ENCODE peak calls at places on chromosome 13, in ten cellular contexts. One of them, this sample, is unnamed.

GRCh38 chr13:38686635-38687245 is at the start of gene FREM2:
- DNase-seq in stomach: peak
- DNase-seq in fibroblast of pulmonary artery: peak
- DNase-seq in heart right ventricle: no peak
- DNase-seq in gastrocnemius medialis: peak
- DNase-seq in neuronal stem cell: peak
- DNase-seq in CD8-positive, alpha-beta T cell: no peak
- DNase-seq in pancreas: peak
- DNase-seq in astrocyte: peak
- DNase-seq in breast epithelium: no peak
- DNase-seq in this sample: no peak

GRCh38 chr13:51849145-51850101 is 4.4 kb upstream of the TMEM272 start:
- DNase-seq in stomach: no peak
- DNase-seq in fibroblast of pulmonary artery: peak
- DNase-seq in heart right ventricle: no peak
- DNase-seq in gastrocnemius medialis: no peak
- DNase-seq in neuronal stem cell: peak
- DNase-seq in CD8-positive, alpha-beta T cell: no peak
- DNase-seq in pancreas: no peak
- DNase-seq in astrocyte: peak
- DNase-seq in breast epithelium: no peak
- DNase-seq in this sample: peak

GRCh38 chr13:104648291-104648690 is 1582.1 kb upstream of the SLC10A2 start:
- DNase-seq in stomach: no peak
- DNase-seq in fibroblast of pulmonary artery: no peak
- DNase-seq in heart right ventricle: no peak
- DNase-seq in gastrocnemius medialis: no peak
- DNase-seq in neuronal stem cell: no peak
- DNase-seq in CD8-positive, alpha-beta T cell: no peak
- DNase-seq in pancreas: no peak
- DNase-seq in astrocyte: no peak
- DNase-seq in breast epithelium: no peak
- DNase-seq in this sample: no peak

GRCh38 chr13:47038196-47038595 is 141.3 kb upstream of the HTR2A start:
- DNase-seq in stomach: no peak
- DNase-seq in fibroblast of pulmonary artery: no peak
- DNase-seq in heart right ventricle: no peak
- DNase-seq in gastrocnemius medialis: no peak
- DNase-seq in neuronal stem cell: no peak
- DNase-seq in CD8-positive, alpha-beta T cell: no peak
- DNase-seq in pancreas: no peak
- DNase-seq in astrocyte: peak
- DNase-seq in breast epithelium: no peak
- DNase-seq in this sample: no peak

GRCh38 chr13:98729526-98730057 is 22.9 kb downstream of the SLC15A1 start:
- DNase-seq in stomach: no peak
- DNase-seq in fibroblast of pulmonary artery: no peak
- DNase-seq in heart right ventricle: no peak
- DNase-seq in gastrocnemius medialis: no peak
- DNase-seq in neuronal stem cell: no peak
- DNase-seq in CD8-positive, alpha-beta T cell: no peak
- DNase-seq in pancreas: no peak
- DNase-seq in astrocyte: no peak
- DNase-seq in breast epithelium: no peak
- DNase-seq in this sample: peak

GRCh38 chr13:109196896-109197295 is 567.5 kb downstream of the MYO16 start:
- DNase-seq in stomach: no peak
- DNase-seq in fibroblast of pulmonary artery: no peak
- DNase-seq in heart right ventricle: no peak
- DNase-seq in gastrocnemius medialis: no peak
- DNase-seq in neuronal stem cell: peak
- DNase-seq in CD8-positive, alpha-beta T cell: no peak
- DNase-seq in pancreas: no peak
- DNase-seq in astrocyte: no peak
- DNase-seq in breast epithelium: no peak
- DNase-seq in this sample: no peak

GRCh38 chr13:46041335-46041934 is 11.1 kb downstream of the ZC3H13 start:
- DNase-seq in stomach: no peak
- DNase-seq in fibroblast of pulmonary artery: peak
- DNase-seq in heart right ventricle: no peak
- DNase-seq in gastrocnemius medialis: no peak
- DNase-seq in neuronal stem cell: no peak
- DNase-seq in CD8-positive, alpha-beta T cell: no peak
- DNase-seq in pancreas: no peak
- DNase-seq in astrocyte: peak
- DNase-seq in breast epithelium: no peak
- DNase-seq in this sample: no peak

GRCh38 chr13:43785681-43786471 is 896 bp downstream of the ENOX1 start:
- DNase-seq in stomach: peak
- DNase-seq in fibroblast of pulmonary artery: peak
- DNase-seq in heart right ventricle: peak
- DNase-seq in gastrocnemius medialis: peak
- DNase-seq in neuronal stem cell: peak
- DNase-seq in CD8-positive, alpha-beta T cell: no peak
- DNase-seq in pancreas: peak
- DNase-seq in astrocyte: peak
- DNase-seq in breast epithelium: peak
- DNase-seq in this sample: no peak

GRCh38 chr13:46297338-46297737 is 85.6 kb downstream of the LRRC63 start:
- DNase-seq in stomach: no peak
- DNase-seq in fibroblast of pulmonary artery: peak
- DNase-seq in heart right ventricle: no peak
- DNase-seq in gastrocnemius medialis: no peak
- DNase-seq in neuronal stem cell: no peak
- DNase-seq in CD8-positive, alpha-beta T cell: no peak
- DNase-seq in pancreas: no peak
- DNase-seq in astrocyte: peak
- DNase-seq in breast epithelium: no peak
- DNase-seq in this sample: peak

GRCh38 chr13:97798836-97799235 is 154.6 kb upstream of the IPO5 start:
- DNase-seq in stomach: no peak
- DNase-seq in fibroblast of pulmonary artery: peak
- DNase-seq in heart right ventricle: no peak
- DNase-seq in gastrocnemius medialis: no peak
- DNase-seq in neuronal stem cell: no peak
- DNase-seq in CD8-positive, alpha-beta T cell: no peak
- DNase-seq in pancreas: no peak
- DNase-seq in astrocyte: no peak
- DNase-seq in breast epithelium: no peak
- DNase-seq in this sample: no peak

GRCh38 chr13:44362394-44363040 is 11.1 kb upstream of the SERP2 start:
- DNase-seq in stomach: no peak
- DNase-seq in fibroblast of pulmonary artery: no peak
- DNase-seq in heart right ventricle: no peak
- DNase-seq in gastrocnemius medialis: no peak
- DNase-seq in neuronal stem cell: no peak
- DNase-seq in CD8-positive, alpha-beta T cell: no peak
- DNase-seq in pancreas: no peak
- DNase-seq in astrocyte: peak
- DNase-seq in breast epithelium: no peak
- DNase-seq in this sample: no peak

GRCh38 chr13:99979453-99980200 is 2.0 kb upstream of the ZIC2 start:
- DNase-seq in stomach: peak
- DNase-seq in fibroblast of pulmonary artery: no peak
- DNase-seq in heart right ventricle: no peak
- DNase-seq in gastrocnemius medialis: no peak
- DNase-seq in neuronal stem cell: no peak
- DNase-seq in CD8-positive, alpha-beta T cell: no peak
- DNase-seq in pancreas: no peak
- DNase-seq in astrocyte: no peak
- DNase-seq in breast epithelium: no peak
- DNase-seq in this sample: no peak

GRCh38 chr13:28485551-28485950 is 9.4 kb downstream of the FLT1 start:
- DNase-seq in stomach: no peak
- DNase-seq in fibroblast of pulmonary artery: no peak
- DNase-seq in heart right ventricle: no peak
- DNase-seq in gastrocnemius medialis: no peak
- DNase-seq in neuronal stem cell: no peak
- DNase-seq in CD8-positive, alpha-beta T cell: no peak
- DNase-seq in pancreas: no peak
- DNase-seq in astrocyte: no peak
- DNase-seq in breast epithelium: no peak
- DNase-seq in this sample: no peak

GRCh38 chr13:94617389-94618000 is 15.8 kb downstream of the GPR180 start:
- DNase-seq in stomach: no peak
- DNase-seq in fibroblast of pulmonary artery: peak
- DNase-seq in heart right ventricle: no peak
- DNase-seq in gastrocnemius medialis: no peak
- DNase-seq in neuronal stem cell: peak
- DNase-seq in CD8-positive, alpha-beta T cell: no peak
- DNase-seq in pancreas: no peak
- DNase-seq in astrocyte: no peak
- DNase-seq in breast epithelium: no peak
- DNase-seq in this sample: no peak

GRCh38 chr13:103883698-103884097 is 817.5 kb upstream of the SLC10A2 start:
- DNase-seq in stomach: no peak
- DNase-seq in fibroblast of pulmonary artery: peak
- DNase-seq in heart right ventricle: no peak
- DNase-seq in gastrocnemius medialis: no peak
- DNase-seq in neuronal stem cell: no peak
- DNase-seq in CD8-positive, alpha-beta T cell: no peak
- DNase-seq in pancreas: no peak
- DNase-seq in astrocyte: peak
- DNase-seq in breast epithelium: no peak
- DNase-seq in this sample: no peak

GRCh38 chr13:79621902-79622301 is 140.9 kb downstream of the NDFIP2 start:
- DNase-seq in stomach: no peak
- DNase-seq in fibroblast of pulmonary artery: no peak
- DNase-seq in heart right ventricle: no peak
- DNase-seq in gastrocnemius medialis: no peak
- DNase-seq in neuronal stem cell: no peak
- DNase-seq in CD8-positive, alpha-beta T cell: no peak
- DNase-seq in pancreas: no peak
- DNase-seq in astrocyte: no peak
- DNase-seq in breast epithelium: no peak
- DNase-seq in this sample: no peak

GRCh38 chr13:101452519-101453485 is at the start of gene ITGBL1:
- DNase-seq in stomach: no peak
- DNase-seq in fibroblast of pulmonary artery: peak
- DNase-seq in heart right ventricle: no peak
- DNase-seq in gastrocnemius medialis: no peak
- DNase-seq in neuronal stem cell: no peak
- DNase-seq in CD8-positive, alpha-beta T cell: no peak
- DNase-seq in pancreas: no peak
- DNase-seq in astrocyte: no peak
- DNase-seq in breast epithelium: no peak
- DNase-seq in this sample: no peak

GRCh38 chr13:81779896-81780295 is 1439.0 kb upstream of the SPRY2 start:
- DNase-seq in stomach: no peak
- DNase-seq in fibroblast of pulmonary artery: no peak
- DNase-seq in heart right ventricle: no peak
- DNase-seq in gastrocnemius medialis: no peak
- DNase-seq in neuronal stem cell: no peak
- DNase-seq in CD8-positive, alpha-beta T cell: no peak
- DNase-seq in pancreas: no peak
- DNase-seq in astrocyte: no peak
- DNase-seq in breast epithelium: no peak
- DNase-seq in this sample: no peak

GRCh38 chr13:26247011-26247410 is 6.9 kb upstream of the CDK8 start:
- DNase-seq in stomach: no peak
- DNase-seq in fibroblast of pulmonary artery: no peak
- DNase-seq in heart right ventricle: no peak
- DNase-seq in gastrocnemius medialis: no peak
- DNase-seq in neuronal stem cell: no peak
- DNase-seq in CD8-positive, alpha-beta T cell: no peak
- DNase-seq in pancreas: no peak
- DNase-seq in astrocyte: no peak
- DNase-seq in breast epithelium: no peak
- DNase-seq in this sample: no peak

GRCh38 chr13:114313061-114313860 is 1.0 kb upstream of the CHAMP1 start:
- DNase-seq in stomach: no peak
- DNase-seq in fibroblast of pulmonary artery: no peak
- DNase-seq in heart right ventricle: no peak
- DNase-seq in gastrocnemius medialis: no peak
- DNase-seq in neuronal stem cell: no peak
- DNase-seq in CD8-positive, alpha-beta T cell: no peak
- DNase-seq in pancreas: no peak
- DNase-seq in astrocyte: no peak
- DNase-seq in breast epithelium: no peak
- DNase-seq in this sample: peak
- H3K4me3 ChIP-seq in stomach: peak
- H3K4me3 ChIP-seq in fibroblast of pulmonary artery: peak
- H3K4me3 ChIP-seq in heart right ventricle: peak
- H3K4me3 ChIP-seq in gastrocnemius medialis: peak
- H3K4me3 ChIP-seq in neuronal stem cell: no peak
- H3K4me3 ChIP-seq in CD8-positive, alpha-beta T cell: peak
- H3K4me3 ChIP-seq in pancreas: peak
- H3K4me3 ChIP-seq in astrocyte: peak
- H3K4me3 ChIP-seq in breast epithelium: peak
- H3K4me3 ChIP-seq in this sample: peak

DNA sequence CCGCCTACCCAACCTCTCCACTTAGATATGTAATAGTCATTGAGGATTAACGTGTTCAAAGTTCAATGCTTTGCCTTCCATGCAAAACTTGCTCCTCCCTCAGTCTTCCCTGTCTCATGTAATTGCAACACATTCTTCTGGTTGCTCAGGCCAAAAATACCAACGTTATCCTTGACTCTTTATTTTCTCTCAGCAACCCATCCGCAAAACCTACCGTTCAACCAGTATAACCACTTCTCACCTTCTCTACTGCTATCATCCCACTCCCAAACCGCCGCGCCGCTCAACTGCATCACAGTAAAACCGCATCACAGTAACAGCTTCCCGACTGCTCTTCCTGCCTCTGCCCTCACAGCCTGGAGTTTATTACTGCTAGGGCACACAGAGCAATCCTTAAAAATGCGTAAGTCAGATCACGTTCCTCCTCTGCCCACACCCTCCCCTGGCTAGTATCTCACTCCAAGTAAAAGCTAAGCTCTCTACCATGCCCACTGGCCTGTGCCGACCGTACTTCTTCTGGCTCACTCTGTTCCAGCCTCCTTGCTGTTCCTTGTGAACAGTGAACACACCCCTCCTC is 8.2 kb downstream of the MTIF3 start:
- DNase-seq in stomach: no peak
- DNase-seq in fibroblast of pulmonary artery: no peak
- DNase-seq in heart right ventricle: no peak
- DNase-seq in gastrocnemius medialis: no peak
- DNase-seq in neuronal stem cell: no peak
- DNase-seq in CD8-positive, alpha-beta T cell: no peak
- DNase-seq in pancreas: no peak
- DNase-seq in astrocyte: no peak
- DNase-seq in breast epithelium: no peak
- DNase-seq in this sample: peak
- H3K4me3 ChIP-seq in stomach: no peak
- H3K4me3 ChIP-seq in fibroblast of pulmonary artery: no peak
- H3K4me3 ChIP-seq in heart right ventricle: no peak
- H3K4me3 ChIP-seq in gastrocnemius medialis: no peak
- H3K4me3 ChIP-seq in neuronal stem cell: no peak
- H3K4me3 ChIP-seq in CD8-positive, alpha-beta T cell: peak
- H3K4me3 ChIP-seq in pancreas: no peak
- H3K4me3 ChIP-seq in astrocyte: no peak
- H3K4me3 ChIP-seq in breast epithelium: no peak
- H3K4me3 ChIP-seq in this sample: peak

GRCh38 chr13:87671824-87672603 is 843 bp downstream of the SLITRK5 start:
- DNase-seq in stomach: no peak
- DNase-seq in fibroblast of pulmonary artery: no peak
- DNase-seq in heart right ventricle: no peak
- DNase-seq in gastrocnemius medialis: no peak
- DNase-seq in neuronal stem cell: peak
- DNase-seq in CD8-positive, alpha-beta T cell: no peak
- DNase-seq in pancreas: no peak
- DNase-seq in astrocyte: no peak
- DNase-seq in breast epithelium: no peak
- DNase-seq in this sample: no peak
- H3K4me3 ChIP-seq in stomach: peak
- H3K4me3 ChIP-seq in fibroblast of pulmonary artery: peak
- H3K4me3 ChIP-seq in heart right ventricle: peak
- H3K4me3 ChIP-seq in gastrocnemius medialis: peak
- H3K4me3 ChIP-seq in neuronal stem cell: peak
- H3K4me3 ChIP-seq in CD8-positive, alpha-beta T cell: peak
- H3K4me3 ChIP-seq in pancreas: peak
- H3K4me3 ChIP-seq in astrocyte: peak
- H3K4me3 ChIP-seq in breast epithelium: peak
- H3K4me3 ChIP-seq in this sample: no peak

GRCh38 chr13:48125794-48126228 is 30.9 kb upstream of the MED4 start:
- DNase-seq in stomach: no peak
- DNase-seq in fibroblast of pulmonary artery: peak
- DNase-seq in heart right ventricle: peak
- DNase-seq in gastrocnemius medialis: peak
- DNase-seq in neuronal stem cell: no peak
- DNase-seq in CD8-positive, alpha-beta T cell: no peak
- DNase-seq in pancreas: no peak
- DNase-seq in astrocyte: peak
- DNase-seq in breast epithelium: no peak
- DNase-seq in this sample: no peak
- H3K4me3 ChIP-seq in stomach: no peak
- H3K4me3 ChIP-seq in fibroblast of pulmonary artery: no peak
- H3K4me3 ChIP-seq in heart right ventricle: no peak
- H3K4me3 ChIP-seq in gastrocnemius medialis: no peak
- H3K4me3 ChIP-seq in neuronal stem cell: no peak
- H3K4me3 ChIP-seq in CD8-positive, alpha-beta T cell: no peak
- H3K4me3 ChIP-seq in pancreas: no peak
- H3K4me3 ChIP-seq in astrocyte: no peak
- H3K4me3 ChIP-seq in breast epithelium: peak
- H3K4me3 ChIP-seq in this sample: no peak